ENCODE peak calls at places on chromosomes 11 and 22, in eight cellular contexts. K is activated T-helper 9 cell treated with anti-CD3 and anti-CD28 coated beads, Interleukin-2, amount 50 U/mL, for 16 hours; F is ACHN; Z is NB4; W is uterus; A is iris pigment epithelial cell; E is non-pigmented ciliary epithelial cell; L is hypothalamus. D is an unnamed sample.

GRCh38 chr22:20205964-20206708 is 55.3 kb upstream of the CCDC188 start:
- DNase-seq in W (peak; percentile 61), Z (peak; percentile 83), A (peak; percentile 65), E (no peak), F (peak; percentile 76), K (peak; percentile 47), L (no peak), D (peak; percentile 46)

GRCh38 chr22:49460662-49461371 is 366.9 kb downstream of the BRD1 start:
- DNase-seq in A (no peak), F (no peak), W (no peak), E (no peak), K (no peak), Z (no peak), L (no peak), D (no peak)

GRCh38 chr11:86623041-86623621 is 49.3 kb downstream of the ME3 start:
- DNase-seq in A (peak; percentile 38), F (no peak), E (peak; percentile 63), L (no peak), K (no peak), W (no peak), Z (no peak), D (no peak)

GRCh38 chr22:21000987-21001600 is 824 bp downstream of the THAP7 start:
- DNase-seq in E (no peak), A (no peak), K (no peak), W (no peak), Z (no peak), F (no peak), L (peak; percentile 62), D (no peak)

GRCh38 chr11:108906329-108906728 is 241.5 kb downstream of the DDX10 start:
- DNase-seq in Z (no peak), W (no peak), L (no peak), A (peak; percentile 91), E (no peak), K (no peak), F (no peak), D (no peak)

GRCh38 chr11:22728600-22729394 is 62.4 kb downstream of the GAS2 start:
- DNase-seq in A (no peak), E (no peak), W (no peak), Z (no peak), K (no peak), F (no peak), L (no peak), D (no peak)

GRCh38 chr11:66912361-66912760 is 45.8 kb downstream of the PC start:
- DNase-seq in W (no peak), L (no peak), F (no peak), E (no peak), Z (no peak), A (no peak), K (no peak), D (no peak)

GRCh38 chr11:7593476-7593875 is 79.7 kb downstream of the PPFIBP2 start:
- DNase-seq in A (no peak), K (no peak), Z (no peak), W (no peak), E (no peak), F (no peak), L (no peak), D (no peak)

GRCh38 chr11:35009191-35009940 is 92.9 kb downstream of the PDHX start:
- DNase-seq in A (peak; percentile 76), Z (no peak), F (peak; percentile 46), K (no peak), W (peak; percentile 49), E (no peak), L (no peak), D (no peak)

GRCh38 chr11:117387992-117388765 is 60.5 kb downstream of the CEP164 start:
- DNase-seq in L (no peak), A (peak; percentile 63), E (peak; percentile 22), K (no peak), F (no peak), Z (no peak), W (no peak), D (no peak)

GRCh38 chr11:44300881-44301855 is 8.8 kb downstream of the ALX4 start:
- DNase-seq in F (peak; percentile 34), K (no peak), E (no peak), W (no peak), A (peak; percentile 42), Z (no peak), L (no peak), D (no peak)

GRCh38 chr11:36596880-36597279 is 1.2 kb downstream of the RAG2 start:
- DNase-seq in W (no peak), F (no peak), E (no peak), L (no peak), A (no peak), Z (no peak), K (no peak), D (no peak)

GRCh38 chr22:19819209-19819910 is 35.3 kb downstream of the GNB1L start:
- DNase-seq in E (no peak), F (no peak), Z (no peak), K (no peak), A (no peak), L (no peak), W (no peak), D (no peak)

GRCh38 chr11:69671734-69672465 is 3.3 kb downstream of the LTO1 start:
- DNase-seq in A (no peak), W (no peak), K (no peak), F (no peak), Z (no peak), L (no peak), E (no peak), D (no peak)

GRCh38 chr11:108207683-108208060 is 14.8 kb downstream of the NPAT start:
- DNase-seq in Z (no peak), F (no peak), E (no peak), A (no peak), W (no peak), L (no peak), K (no peak), D (no peak)

GRCh38 chr22:40922484-40923303 is 28.5 kb upstream of the RBX1 start:
- DNase-seq in E (peak; percentile 24), W (no peak), Z (peak; percentile 70), F (peak; percentile 52), L (no peak), K (no peak), A (peak; percentile 70), D (peak; percentile 64)

GRCh38 chr11:22976146-22976545 is 115.9 kb upstream of the CCDC179 start:
- DNase-seq in F (peak; percentile 42), K (no peak), Z (peak; percentile 79), E (peak; percentile 54), L (no peak), W (no peak), A (peak; percentile 95), D (no peak)

GRCh38 chr11:47843354-47844060 is 4.6 kb downstream of the NUP160 start:
- DNase-seq in A (peak; percentile 51), Z (peak; percentile 44), F (no peak), K (no peak), L (no peak), E (no peak), W (no peak), D (no peak)

GRCh38 chr11:10385696-10386095 is 69.4 kb upstream of the AMPD3 start:
- DNase-seq in F (no peak), K (no peak), A (no peak), W (peak; percentile 55), E (no peak), L (no peak), Z (no peak), D (peak; percentile 57)

GRCh38 chr22:36433318-36434231 is 45.8 kb upstream of the MYH9 start:
- DNase-seq in Z (no peak), W (no peak), K (no peak), E (no peak), L (no peak), F (no peak), A (no peak), D (no peak)

GRCh38 chr11:84870486-84870885 is 756.7 kb downstream of the DLG2 start:
- DNase-seq in E (no peak), L (no peak), Z (no peak), F (no peak), K (no peak), W (no peak), A (no peak), D (no peak)

GRCh38 chr11:8282621-8283509 is 19.2 kb upstream of the LMO1 start:
- DNase-seq in F (no peak), A (no peak), K (no peak), L (no peak), E (no peak), Z (no peak), W (no peak), D (no peak)

GRCh38 chr22:35230839-35231584 is 26.3 kb upstream of the HMGXB4 start:
- DNase-seq in F (peak; percentile 77), E (no peak), Z (peak; percentile 22), A (no peak), L (no peak), K (no peak), W (no peak), D (no peak)

GRCh38 chr22:47994045-47994444 is 1231.6 kb downstream of the TBC1D22A start:
- DNase-seq in A (no peak), W (no peak), K (no peak), F (no peak), E (no peak), L (no peak), Z (no peak), D (no peak)

GRCh38 chr11:101019870-101020269 is 109.7 kb downstream of the PGR start:
- DNase-seq in Z (no peak), K (no peak), W (no peak), F (no peak), E (no peak), L (no peak), A (no peak), D (no peak)

GRCh38 chr22:17858033-17858432 is 83.8 kb upstream of the BID start:
- DNase-seq in K (no peak), E (no peak), W (no peak), A (no peak), F (no peak), Z (no peak), L (no peak), D (no peak)

GRCh38 chr11:46001427-46002049 is 79.1 kb downstream of the LARGE2 start:
- DNase-seq in W (no peak), L (no peak), F (peak; percentile 29), A (peak; percentile 74), Z (no peak), K (no peak), E (peak; percentile 46), D (no peak)

GRCh38 chr11:111770581-111771134 is 4.5 kb upstream of the PPP2R1B start:
- DNase-seq in E (no peak), F (no peak), K (no peak), L (no peak), Z (no peak), W (no peak), A (no peak), D (no peak)

GRCh38 chr11:116501728-116502127 is 271.1 kb downstream of the BUD13 start:
- DNase-seq in Z (no peak), F (no peak), L (no peak), K (no peak), W (no peak), E (no peak), A (no peak), D (no peak)

GRCh38 chr11:62001450-62002178 is 34.2 kb upstream of the FTH1 start:
- DNase-seq in A (peak; percentile 63), K (no peak), W (peak; percentile 42), E (no peak), F (peak; percentile 35), L (no peak), Z (peak; percentile 46), D (peak; percentile 24)

GRCh38 chr22:30028731-30029130 is 51.5 kb upstream of the HORMAD2 start:
- DNase-seq in L (peak; percentile 54), E (no peak), Z (no peak), K (no peak), W (no peak), F (no peak), A (no peak), D (no peak)

GRCh38 chr22:50577987-50578775 is at the start of gene CPT1B:
- DNase-seq in E (no peak), K (no peak), L (no peak), W (no peak), Z (no peak), F (no peak), A (no peak), D (no peak)

GRCh38 chr11:10382518-10382917 is 72.5 kb upstream of the AMPD3 start:
- DNase-seq in E (no peak), K (no peak), F (peak; percentile 4), A (peak; percentile 46), L (no peak), Z (peak; percentile 48), W (no peak), D (no peak)

GRCh38 chr11:72581067-72581466 is 93.2 kb downstream of the PDE2A start:
- DNase-seq in W (no peak), F (no peak), K (no peak), A (no peak), Z (no peak), L (no peak), E (no peak), D (no peak)

D was measured in tibial nerve.